ENCODE peak calls at places on chromosome 11, in eight cellular contexts. E is psoas muscle, U is kidney, C is tibial artery, Z is A549, Y is stomach, Q is brain microvascular endothelial cell, H is HL-60. X is an unnamed sample.

GRCh38 chr11:97079244-97079643 is 689.4 kb downstream of the JRKL start:
- DNase-seq in Z (no peak), E (no peak), Q (no peak), Y (no peak), H (no peak), C (no peak), U (no peak), X (no peak)

GRCh38 chr11:109739374-109739773 is 317.4 kb downstream of the C11orf87 start:
- DNase-seq in U (no peak), C (no peak), E (no peak), H (no peak), Z (no peak), Y (no peak), Q (no peak), X (no peak)

GRCh38 chr11:61828629-61829407 is 718 bp downstream of the FADS2 start:
- DNase-seq in E (peak), Y (no peak), C (peak), U (peak), Z (peak), Q (no peak), H (no peak), X (peak)

GRCh38 chr11:114172055-114172861 is 112.7 kb downstream of the ZBTB16 start:
- DNase-seq in H (no peak), Z (no peak), Y (no peak), C (peak), Q (no peak), E (no peak), U (no peak), X (no peak)

GRCh38 chr11:102760355-102761035 is 19.9 kb downstream of the MMP10 start:
- DNase-seq in E (no peak), Y (no peak), Q (peak), U (no peak), Z (peak), H (peak), C (no peak), X (peak)

GRCh38 chr11:123054301-123055065 is 7.5 kb downstream of the HSPA8 start:
- DNase-seq in E (no peak), C (no peak), Y (no peak), Q (peak), Z (peak), U (no peak), H (peak), X (peak)

GRCh38 chr11:32210601-32211000 is 119.7 kb downstream of the RCN1 start:
- DNase-seq in E (no peak), Q (no peak), C (no peak), H (no peak), Z (no peak), U (no peak), Y (no peak), X (peak)

GRCh38 chr11:69705246-69705856 is 1.5 kb upstream of the FGF19 start:
- DNase-seq in Z (no peak), E (no peak), Q (no peak), H (no peak), C (no peak), U (no peak), Y (no peak), X (no peak)

GRCh38 chr11:95920460-95921105 is 3.3 kb downstream of the MTMR2 start:
- DNase-seq in Y (no peak), E (no peak), C (no peak), Q (no peak), Z (no peak), U (no peak), H (no peak), X (peak)

GRCh38 chr11:108826136-108826535 is 161.3 kb downstream of the DDX10 start:
- DNase-seq in Y (no peak), E (no peak), C (no peak), H (no peak), U (no peak), Q (no peak), Z (no peak), X (no peak)

GRCh38 chr11:89521792-89522191 is 30.6 kb upstream of the NOX4 start:
- DNase-seq in Q (no peak), H (no peak), Z (no peak), E (no peak), Y (no peak), C (no peak), U (no peak), X (no peak)

GRCh38 chr11:8671651-8672062 is 10.8 kb downstream of the TRIM66 start:
- DNase-seq in H (no peak), Q (peak), U (no peak), Y (no peak), Z (no peak), C (no peak), E (no peak), X (peak)

GRCh38 chr11:12677131-12677530 is 2.9 kb downstream of the TEAD1 start:
- DNase-seq in H (no peak), Y (no peak), U (no peak), E (no peak), C (no peak), Q (no peak), Z (no peak), X (peak)

GRCh38 chr11:32658639-32659406 is 75.2 kb downstream of the EIF3M start:
- DNase-seq in E (no peak), Q (no peak), U (no peak), H (no peak), Z (no peak), Y (no peak), C (no peak), X (no peak)

GRCh38 chr11:70651036-70651435 is 252.7 kb downstream of the CTTN start:
- DNase-seq in Z (no peak), E (no peak), Y (no peak), H (no peak), Q (no peak), C (no peak), U (no peak), X (no peak)

GRCh38 chr11:13210424-13210823 is 67.2 kb upstream of the BMAL1 start:
- DNase-seq in U (no peak), E (peak), H (no peak), Q (peak), Y (peak), C (peak), Z (peak), X (peak)

GRCh38 chr11:111359223-111360149 is 19.6 kb downstream of the POU2AF1 start:
- DNase-seq in H (no peak), Z (no peak), E (no peak), U (no peak), Y (no peak), C (no peak), Q (no peak), X (no peak)

GRCh38 chr11:46250071-46251052 is 27.1 kb upstream of the CREB3L1 start:
- DNase-seq in U (no peak), Y (no peak), Q (no peak), H (no peak), Z (no peak), E (no peak), C (no peak), X (peak)

GRCh38 chr11:113372317-113372716 is 15.3 kb upstream of the ANKK1 start:
- DNase-seq in E (no peak), H (no peak), U (no peak), C (no peak), Y (no peak), Q (no peak), Z (no peak), X (no peak)

GRCh38 chr11:120335596-120335927 is 651 bp upstream of the ARHGEF12 start:
- DNase-seq in Q (no peak), Y (peak), E (no peak), U (no peak), C (no peak), Z (peak), H (no peak), X (peak)

GRCh38 chr11:77201370-77201769 is 73.3 kb downstream of the MYO7A start:
- DNase-seq in H (no peak), C (peak), Q (no peak), Y (no peak), U (no peak), Z (no peak), E (no peak), X (no peak)

GRCh38 chr11:107695446-107695845 is 16.4 kb downstream of the SLN start:
- DNase-seq in Q (no peak), Z (no peak), C (no peak), U (no peak), H (no peak), Y (no peak), E (no peak), X (peak)

GRCh38 chr11:24163146-24163545 is 333.7 kb upstream of the LUZP2 start:
- DNase-seq in Z (no peak), Q (no peak), C (no peak), H (no peak), E (no peak), U (no peak), Y (no peak), X (peak)

GRCh38 chr11:35586216-35586615 is 32.0 kb upstream of the FJX1 start:
- DNase-seq in Z (no peak), H (no peak), C (no peak), Q (no peak), E (no peak), U (no peak), Y (no peak), X (no peak)

GRCh38 chr11:46526489-46527215 is 67.2 kb downstream of the AMBRA1 start:
- DNase-seq in Z (no peak), H (no peak), E (no peak), C (no peak), U (no peak), Y (no peak), Q (no peak), X (no peak)

GRCh38 chr11:68962527-68963250 is 18.1 kb downstream of the MRGPRD start:
- DNase-seq in C (peak), E (no peak), H (no peak), U (peak), Q (no peak), Z (no peak), Y (no peak), X (no peak)

GRCh38 chr11:133072858-133073582 is 459.3 kb downstream of the OPCML start:
- DNase-seq in U (no peak), H (no peak), E (no peak), C (no peak), Q (no peak), Y (no peak), Z (no peak), X (no peak)

GRCh38 chr11:118618991-118619375 is 11.6 kb downstream of the PHLDB1 start:
- DNase-seq in Q (peak), Y (no peak), E (peak), Z (no peak), C (peak), U (peak), H (no peak), X (peak)

GRCh38 chr11:121111053-121111724 is 10.1 kb downstream of the TECTA start:
- DNase-seq in Z (no peak), U (no peak), Q (no peak), H (no peak), Y (no peak), C (no peak), E (no peak), X (no peak)

GRCh38 chr11:119509969-119510401 is 87.0 kb upstream of the THY1 start:
- DNase-seq in Y (no peak), C (no peak), Q (peak), E (peak), Z (no peak), U (no peak), H (peak), X (peak)

GRCh38 chr11:79043726-79044125 is 397.1 kb downstream of the TENM4 start:
- DNase-seq in Q (no peak), Y (no peak), E (no peak), H (no peak), U (no peak), Z (no peak), C (no peak), X (no peak)

GRCh38 chr11:71339178-71339881 is 87.0 kb upstream of the SHANK2 start:
- DNase-seq in C (peak), U (no peak), Q (no peak), E (no peak), Y (peak), Z (no peak), H (no peak), X (peak)

GRCh38 chr11:104705475-104706195 is 192.6 kb downstream of the CASP12 start:
- DNase-seq in C (peak), U (no peak), Y (peak), Z (no peak), Q (peak), E (peak), H (no peak), X (peak)

GRCh38 chr11:17077240-17077519 is 287 bp downstream of the RPS13 start:
- DNase-seq in C (no peak), Q (no peak), Y (no peak), E (no peak), H (no peak), U (no peak), Z (peak), X (no peak)

GRCh38 chr11:106853850-106854401 is 164.3 kb downstream of the GUCY1A2 start:
- DNase-seq in E (no peak), Y (no peak), U (peak), H (no peak), Z (no peak), Q (no peak), C (peak), X (no peak)

GRCh38 chr11:121318848-121319834 is 26.6 kb downstream of the SC5D start:
- DNase-seq in E (no peak), Q (peak), Z (no peak), C (no peak), Y (no peak), U (no peak), H (peak), X (peak)

GRCh38 chr11:130486981-130487380 is 38.5 kb downstream of the ADAMTS15 start:
- DNase-seq in Q (no peak), C (no peak), E (no peak), U (no peak), Y (peak), Z (no peak), H (no peak), X (no peak)

GRCh38 chr11:27603376-27603775 is 96.8 kb upstream of the LIN7C start:
- DNase-seq in C (no peak), E (no peak), Z (no peak), H (no peak), Y (no peak), U (no peak), Q (no peak), X (no peak)

DNA sequence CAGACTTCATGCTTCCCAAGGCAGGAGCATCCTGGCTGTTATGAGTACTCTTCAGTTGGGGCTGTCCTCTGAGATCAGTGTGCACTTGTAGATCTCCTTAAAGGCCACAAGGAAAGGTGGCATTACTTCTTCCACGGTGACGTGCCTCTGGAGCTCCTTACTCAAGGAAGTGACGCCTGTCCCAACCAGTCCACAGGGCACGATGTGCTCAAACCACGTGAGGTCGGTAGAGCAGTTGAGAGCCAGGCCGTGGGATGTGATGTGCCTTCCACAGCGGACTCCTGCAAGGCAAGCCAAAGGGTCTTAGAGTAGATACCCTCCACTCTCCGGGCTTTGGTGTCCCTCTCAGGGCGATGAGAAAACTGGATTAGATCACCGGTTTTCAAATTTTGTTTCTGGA is 1.4 kb downstream of the LIPT2 start:
- DNase-seq in U (no peak), E (no peak), H (no peak), Q (no peak), C (no peak), Y (no peak), Z (no peak), X (no peak)
- H3K4me3 ChIP-seq in U (no peak), E (peak), H (no peak), Q (no peak), C (no peak), Y (no peak), Z (peak), X (no peak)

DNA sequence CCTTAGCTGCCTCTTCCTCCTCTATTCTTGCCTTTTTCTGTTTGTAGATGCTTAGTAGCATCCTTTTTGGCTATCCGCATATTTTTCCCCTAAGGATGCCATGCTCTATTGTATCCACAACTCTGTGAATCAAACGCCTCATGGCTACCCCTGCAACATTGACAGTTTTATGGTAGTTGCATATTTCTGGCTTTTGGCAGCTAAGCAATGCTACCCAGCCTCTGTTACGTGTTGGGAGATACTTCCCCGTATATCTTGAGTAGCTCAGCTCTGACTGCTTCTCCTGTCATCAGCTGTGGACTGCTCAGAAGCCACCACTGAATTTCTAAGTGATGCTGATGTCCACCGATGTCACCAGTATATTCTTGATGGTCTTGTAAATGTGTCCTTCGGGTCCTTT is 15.1 kb upstream of the SLC3A2 start:
- DNase-seq in U (peak), Z (no peak), Q (no peak), E (no peak), C (no peak), H (no peak), Y (no peak), X (peak)
- TF ChIP-seq CTCF in U (no peak), Z (no peak), Q (no peak), E (no peak), C (no peak), H (no peak), Y (no peak), X (no peak)

GRCh38 chr11:92528051-92528450 is 303.4 kb downstream of the FAT3 start:
- DNase-seq in E (no peak), Y (no peak), Q (peak), C (no peak), Z (no peak), H (no peak), U (no peak), X (peak)
- H3K4me3 ChIP-seq in E (no peak), Y (no peak), Q (no peak), C (peak), Z (no peak), H (no peak), U (no peak), X (no peak)

DNA sequence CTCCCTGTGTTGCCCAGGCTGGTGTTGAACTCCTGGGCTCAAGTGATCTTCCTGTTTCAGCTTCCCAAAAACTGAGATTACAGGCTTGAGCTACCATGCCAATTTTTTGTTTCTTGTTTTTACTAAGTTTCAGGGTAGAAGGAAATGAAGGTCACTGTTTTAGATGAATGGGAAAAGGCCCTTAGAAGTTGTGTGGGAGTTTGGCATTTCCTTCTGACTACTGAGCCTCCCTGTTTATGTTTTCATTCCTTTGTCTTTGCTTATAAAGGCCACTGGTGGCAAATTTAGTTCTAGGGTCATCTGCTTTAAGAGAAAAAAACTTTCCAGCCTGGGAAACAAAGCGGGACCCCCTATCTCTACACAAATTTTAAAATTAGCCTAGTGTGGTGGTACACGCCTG is 22.1 kb downstream of the SRPRA start:
- DNase-seq in H (no peak), Y (no peak), Q (peak), Z (no peak), E (no peak), U (no peak), C (no peak), X (peak)
- TF ChIP-seq CTCF in H (no peak), Y (no peak), Q (no peak), Z (no peak), E (no peak), U (no peak), C (no peak), X (no peak)

GRCh38 chr11:83467841-83468240 is 181.7 kb upstream of the CCDC90B start:
- DNase-seq in Z (no peak), E (no peak), C (no peak), Q (no peak), Y (no peak), H (no peak), U (no peak), X (no peak)
- H3K4me3 ChIP-seq in Z (no peak), E (no peak), C (no peak), Q (no peak), Y (no peak), H (no peak), U (no peak), X (no peak)

DNA sequence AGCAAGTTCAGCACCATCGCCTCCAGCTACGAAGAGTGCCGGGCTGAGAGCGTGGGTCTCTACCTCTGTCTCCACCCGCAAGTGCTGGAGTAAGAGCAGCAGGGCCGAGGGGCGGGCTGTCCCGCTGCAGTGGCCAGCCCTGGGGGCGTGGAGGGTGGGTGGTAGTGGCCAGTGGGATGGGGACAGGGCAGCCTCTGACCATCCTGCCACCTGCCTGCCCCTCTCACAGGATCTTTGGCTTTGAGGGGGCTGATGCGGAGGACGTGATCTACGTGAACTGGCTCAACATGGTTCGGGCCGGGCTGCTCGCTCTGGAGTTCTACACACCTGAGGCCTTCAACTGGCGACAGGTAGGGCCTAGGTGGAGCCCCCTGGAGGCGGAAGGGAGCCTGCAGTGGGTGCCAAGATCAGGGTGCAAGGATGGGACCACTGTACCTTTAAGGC is 15.0 kb upstream of the BBS1 start:
- DNase-seq in H (no peak), Z (no peak), E (no peak), Q (no peak), U (peak), Y (no peak), C (no peak), X (no peak)
- TF ChIP-seq CTCF in H (peak), Z (no peak), E (no peak), Q (peak), U (no peak), Y (no peak), C (no peak), X (no peak)

DNA sequence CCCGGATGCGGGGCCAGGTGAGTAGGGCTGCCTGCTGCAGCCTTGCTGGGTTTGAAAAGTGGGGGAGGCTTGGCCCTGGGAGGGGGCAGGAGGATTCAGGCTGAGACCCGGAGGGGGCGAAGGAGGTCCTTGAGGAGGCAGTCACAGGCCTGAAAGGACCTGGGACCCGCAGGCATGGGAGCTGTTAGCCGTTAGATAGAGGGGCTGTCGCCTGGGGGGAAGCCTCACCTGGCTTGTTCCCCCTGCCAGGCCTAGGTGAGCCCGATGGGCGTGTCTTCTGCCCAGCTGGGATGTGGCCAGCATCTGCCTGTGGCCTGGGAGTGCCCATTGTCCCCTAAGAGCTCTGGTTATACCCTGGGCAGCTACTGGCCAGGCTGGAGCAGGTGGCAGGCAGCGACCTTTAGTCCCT is 1.8 kb upstream of the DUSP8 start:
- DNase-seq in Q (no peak), C (no peak), U (no peak), H (no peak), Y (peak), E (no peak), Z (no peak), X (no peak)
- H3K4me3 ChIP-seq in Q (no peak), C (peak), U (peak), H (no peak), Y (peak), E (peak), Z (peak), X (no peak)

DNA sequence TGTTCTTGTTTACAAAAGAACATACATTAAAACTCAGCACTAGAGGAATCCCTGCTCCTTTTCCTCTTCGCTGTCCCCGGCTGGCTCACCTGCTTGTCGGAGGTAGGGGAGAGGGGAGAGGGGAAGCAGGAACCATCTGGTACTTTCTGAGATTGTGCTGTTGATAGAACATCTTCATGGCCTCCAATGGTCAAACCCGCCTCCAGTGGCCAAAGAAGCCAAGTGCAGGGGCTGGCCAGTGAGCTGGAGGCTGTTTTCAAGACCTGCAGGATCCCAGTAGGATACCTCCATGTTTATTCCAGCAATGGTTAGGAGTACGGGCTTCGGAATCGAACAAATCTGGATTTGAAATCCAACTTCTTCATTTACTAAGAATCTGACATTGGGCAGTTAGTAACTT is 92.6 kb downstream of the PKNOX2 start:
- DNase-seq in Q (no peak), H (no peak), Z (peak), U (no peak), Y (no peak), E (no peak), C (no peak), X (no peak)
- TF ChIP-seq CTCF in Q (peak), H (no peak), Z (no peak), U (no peak), Y (no peak), E (no peak), C (no peak), X (peak)